ENCODE peak calls at places on chromosomes 3 and 15, in five cellular contexts. One of them, this sample, is unnamed.

GRCh38 chr3:180433172-180433571 is 168.8 kb upstream of the TTC14 start:
- DNase-seq in T-helper 1 cell: no peak
- DNase-seq in H1: no peak
- DNase-seq in testis: no peak
- DNase-seq in neural progenitor cell: no peak
- DNase-seq in this sample: no peak

GRCh38 chr15:68991723-68992122 is 22.8 kb upstream of the NOX5 start:
- DNase-seq in T-helper 1 cell: no peak
- DNase-seq in neural progenitor cell: no peak
- DNase-seq in H1: no peak
- DNase-seq in testis: peak
- DNase-seq in this sample: no peak

GRCh38 chr3:185094691-185095090 is 58.2 kb downstream of the C3orf70 start:
- DNase-seq in T-helper 1 cell: no peak
- DNase-seq in testis: no peak
- DNase-seq in H1: no peak
- DNase-seq in neural progenitor cell: no peak
- DNase-seq in this sample: no peak

GRCh38 chr3:192364296-192364695 is 363.0 kb downstream of the FGF12 start:
- DNase-seq in neural progenitor cell: no peak
- DNase-seq in H1: no peak
- DNase-seq in testis: no peak
- DNase-seq in T-helper 1 cell: no peak
- DNase-seq in this sample: no peak

GRCh38 chr3:157092219-157092618 is 67.7 kb downstream of the CCNL1 start:
- DNase-seq in H1: no peak
- DNase-seq in testis: no peak
- DNase-seq in neural progenitor cell: no peak
- DNase-seq in T-helper 1 cell: no peak
- DNase-seq in this sample: no peak

GRCh38 chr15:100123611-100124010 is 218.2 kb downstream of the ADAMTS17 start:
- DNase-seq in T-helper 1 cell: no peak
- DNase-seq in neural progenitor cell: no peak
- DNase-seq in testis: no peak
- DNase-seq in H1: no peak
- DNase-seq in this sample: no peak

GRCh38 chr15:29681946-29682345 is 140.3 kb downstream of the TJP1 start:
- DNase-seq in testis: peak
- DNase-seq in neural progenitor cell: no peak
- DNase-seq in T-helper 1 cell: no peak
- DNase-seq in H1: no peak
- DNase-seq in this sample: no peak

GRCh38 chr3:15356186-15356585 is 23.8 kb upstream of the SH3BP5 start:
- DNase-seq in neural progenitor cell: peak
- DNase-seq in testis: no peak
- DNase-seq in H1: no peak
- DNase-seq in T-helper 1 cell: no peak
- DNase-seq in this sample: no peak

GRCh38 chr3:119825820-119826219 is 43.9 kb downstream of the NR1I2 start:
- DNase-seq in testis: no peak
- DNase-seq in neural progenitor cell: no peak
- DNase-seq in T-helper 1 cell: no peak
- DNase-seq in H1: no peak
- DNase-seq in this sample: no peak

GRCh38 chr3:23710555-23710954 is 95.2 kb upstream of the UBE2E1 start:
- DNase-seq in H1: no peak
- DNase-seq in neural progenitor cell: peak
- DNase-seq in T-helper 1 cell: no peak
- DNase-seq in testis: no peak
- DNase-seq in this sample: no peak

GRCh38 chr3:16199769-16200168 is 25.3 kb downstream of the GALNT15 start:
- DNase-seq in H1: no peak
- DNase-seq in testis: no peak
- DNase-seq in neural progenitor cell: no peak
- DNase-seq in T-helper 1 cell: no peak
- DNase-seq in this sample: no peak

GRCh38 chr15:37773111-37773860 is 161.2 kb upstream of the TMCO5A start:
- DNase-seq in testis: no peak
- DNase-seq in H1: no peak
- DNase-seq in T-helper 1 cell: no peak
- DNase-seq in neural progenitor cell: no peak
- DNase-seq in this sample: no peak